ENCODE peak calls at places on chromosomes 2 and 18, in six cellular contexts. X, S, U, E, L and V are unnamed samples.

GRCh38 chr2:65017335-65017734 is 28.1 kb downstream of the SLC1A4 start:
- DNase-seq in U (peak; percentile 35), L (peak; percentile 7), E (no peak), X (no peak), S (peak; percentile 28), V (peak; percentile 22)

GRCh38 chr2:238784671-238785527 is 63.0 kb upstream of the TWIST2 start:
- DNase-seq in E (peak; percentile 50), S (peak; percentile 69), X (peak; percentile 44), L (peak; percentile 64), U (no peak), V (peak; percentile 59)

GRCh38 chr2:239146011-239146641 is 254.7 kb downstream of the HDAC4 start:
- DNase-seq in E (no peak), X (no peak), U (no peak), L (no peak), S (no peak), V (no peak)

GRCh38 chr2:222264791-222265320 is 33.9 kb downstream of the PAX3 start:
- DNase-seq in S (no peak), X (no peak), L (no peak), U (no peak), E (no peak), V (no peak)

GRCh38 chr2:149008381-149008780 is 30.1 kb upstream of the LYPD6B start:
- DNase-seq in L (no peak), E (no peak), U (no peak), X (no peak), S (no peak), V (no peak)

GRCh38 chr18:10661333-10661732 is 135.5 kb downstream of the NAPG start:
- DNase-seq in S (no peak), E (no peak), L (no peak), U (no peak), X (no peak), V (no peak)

GRCh38 chr18:23354625-23355024 is 98.5 kb upstream of the RIOK3 start:
- DNase-seq in U (no peak), X (no peak), S (peak; percentile 60), E (no peak), L (no peak), V (peak; percentile 33)

GRCh38 chr18:50356036-50356945 is 18.6 kb upstream of the SKA1 start:
- DNase-seq in S (no peak), L (no peak), U (peak; percentile 52), X (no peak), E (no peak), V (peak; percentile 36)

GRCh38 chr2:17578466-17578928 is 38.0 kb downstream of the VSNL1 start:
- DNase-seq in S (no peak), U (no peak), E (no peak), X (no peak), L (no peak), V (no peak)

GRCh38 chr2:191202209-191202721 is 42.9 kb upstream of the MYO1B start:
- DNase-seq in E (no peak), X (no peak), S (peak; percentile 23), L (no peak), U (no peak), V (no peak)

GRCh38 chr18:24274822-24275221 is 122.8 kb downstream of the OSBPL1A start:
- DNase-seq in E (no peak), L (no peak), S (no peak), U (no peak), X (no peak), V (no peak)

GRCh38 chr18:13582283-13582682 is 144.1 kb downstream of the FAM210A start:
- DNase-seq in S (no peak), L (peak; percentile 45), E (no peak), X (no peak), U (no peak), V (no peak)

GRCh38 chr18:9513971-9514512 is 38.7 kb downstream of the RALBP1 start:
- DNase-seq in X (no peak), E (no peak), L (no peak), U (no peak), S (peak; percentile 97), V (no peak)

GRCh38 chr18:62841405-62841804 is 126.1 kb downstream of the PHLPP1 start:
- DNase-seq in U (no peak), E (no peak), S (no peak), L (no peak), X (no peak), V (no peak)

GRCh38 chr18:74806700-74807416 is 209.2 kb downstream of the ZNF407 start:
- DNase-seq in X (no peak), S (peak; percentile 97), U (no peak), E (no peak), L (no peak), V (no peak)

GRCh38 chr2:67839242-67839641 is 223.6 kb downstream of the C1D start:
- DNase-seq in E (no peak), X (no peak), S (peak; percentile 66), L (no peak), U (no peak), V (no peak)

GRCh38 chr2:205965707-205966106 is 120.3 kb downstream of the INO80D start:
- DNase-seq in X (no peak), S (no peak), U (no peak), E (no peak), L (no peak), V (no peak)

GRCh38 chr18:34493566-34494358 is 216.3 kb upstream of the DTNA start:
- DNase-seq in U (peak; percentile 74), X (no peak), L (peak; percentile 60), E (peak; percentile 62), S (peak; percentile 17), V (no peak)

GRCh38 chr18:61503688-61504087 is 170.5 kb downstream of the CDH20 start:
- DNase-seq in U (no peak), L (no peak), E (no peak), X (no peak), S (peak; percentile 20), V (no peak)

GRCh38 chr2:133821107-133821760 is 253.0 kb upstream of the NCKAP5 start:
- DNase-seq in S (peak; percentile 55), X (no peak), U (no peak), L (no peak), E (no peak), V (no peak)

GRCh38 chr2:69576895-69577294 is 66.6 kb downstream of the AAK1 start:
- DNase-seq in X (no peak), S (no peak), U (no peak), L (no peak), E (no peak), V (no peak)

GRCh38 chr2:240655931-240656886 is 26.5 kb downstream of the AQP12B start:
- DNase-seq in S (peak; percentile 11), L (no peak), E (no peak), U (no peak), X (no peak), V (peak; percentile 4)

GRCh38 chr2:234091432-234091879 is 41.0 kb downstream of the SPP2 start:
- DNase-seq in E (peak; percentile 87), X (no peak), S (peak; percentile 84), U (no peak), L (no peak), V (no peak)